ENCODE peak calls at places on chromosome 13, in seven cellular contexts. M is natural killer cell, Y is progenitor cell of endocrine pancreas, G is stomach, X is GM13976, Q is endothelial cell, S is vagina. L is an unnamed sample.
A peak's percentile ranks its signal among the peaks of the same experiment; 100 is the strongest.

GRCh38 chr13:53782400-53783030 is 753.9 kb downstream of the OLFM4 start:
- DNase-seq in M (no peak), Y (peak; percentile 11), G (peak; percentile 32), X (peak; percentile 46), Q (peak; percentile 24), S (no peak), L (peak; percentile 38)

GRCh38 chr13:28423010-28423409 is 71.9 kb downstream of the FLT1 start:
- DNase-seq in M (peak; percentile 41), Y (no peak), G (no peak), X (no peak), Q (no peak), S (no peak), L (no peak)

GRCh38 chr13:101739382-101740178 is 287.1 kb downstream of the ITGBL1 start:
- DNase-seq in M (no peak), Y (no peak), G (no peak), X (no peak), Q (no peak), S (no peak), L (no peak)

GRCh38 chr13:34901577-34901976 is 40.5 kb upstream of the NBEA start:
- DNase-seq in M (no peak), Y (no peak), G (no peak), X (no peak), Q (no peak), S (no peak), L (no peak)

GRCh38 chr13:56351041-56351440 is 789.7 kb upstream of the PRR20A start:
- DNase-seq in M (no peak), Y (no peak), G (no peak), X (no peak), Q (no peak), S (no peak), L (no peak)

GRCh38 chr13:38496956-38497355 is 147.3 kb downstream of the UFM1 start:
- DNase-seq in M (no peak), Y (no peak), G (no peak), X (no peak), Q (no peak), S (no peak), L (no peak)

GRCh38 chr13:51549593-51549992 is 34.7 kb upstream of the WDFY2 start:
- DNase-seq in M (no peak), Y (no peak), G (no peak), X (no peak), Q (no peak), S (no peak), L (no peak)

GRCh38 chr13:101150998-101151397 is 265.3 kb downstream of the NALCN start:
- DNase-seq in M (no peak), Y (no peak), G (no peak), X (no peak), Q (no peak), S (no peak), L (no peak)

DNA sequence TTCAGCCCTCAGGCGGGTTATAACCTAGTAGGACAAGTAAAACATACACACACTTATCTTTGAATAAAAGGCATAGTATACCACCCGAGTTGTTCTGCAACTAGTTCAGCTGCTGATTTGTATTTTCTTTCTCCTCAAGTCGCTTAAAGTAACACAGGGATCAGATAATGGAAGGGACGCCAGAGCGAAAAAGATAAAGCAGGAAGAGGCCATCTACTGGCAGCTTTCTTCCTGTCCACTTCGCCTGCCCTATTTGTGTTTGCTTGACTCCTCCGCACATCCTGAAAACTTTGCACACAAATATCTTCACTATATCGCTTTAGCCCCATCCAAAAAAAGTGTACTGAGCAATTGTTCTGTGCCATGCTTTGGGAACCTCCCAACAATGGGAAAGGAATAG is 238.0 kb upstream of the SOX21 start:
- DNase-seq in M (no peak), Y (no peak), G (no peak), X (no peak), Q (peak; percentile 6), S (no peak), L (no peak)
- TF ChIP-seq CTCF in M (no peak), Y (no peak), G (no peak), X (no peak), Q (no peak), S (no peak), L (peak; percentile 27)

GRCh38 chr13:70842062-70842644 is 733.9 kb upstream of the KLHL1 start:
- DNase-seq in M (no peak), Y (no peak), G (no peak), X (no peak), Q (no peak), S (no peak), L (no peak)
- TF ChIP-seq CTCF in M (no peak), Y (no peak), G (no peak), X (no peak), Q (no peak), S (no peak), L (no peak)

GRCh38 chr13:44920013-44920412 is 69.3 kb downstream of the NUFIP1 start:
- DNase-seq in M (no peak), Y (no peak), G (no peak), X (no peak), Q (no peak), S (no peak), L (no peak)
- TF ChIP-seq CTCF in M (no peak), Y (no peak), G (no peak), X (no peak), Q (no peak), S (no peak), L (no peak)

GRCh38 chr13:112443191-112444000 is 67.2 kb downstream of the SPACA7 start:
- DNase-seq in M (peak; percentile 11), Y (no peak), G (peak; percentile 25), X (no peak), Q (peak; percentile 64), S (peak; percentile 93), L (no peak)
- TF ChIP-seq CTCF in M (no peak), Y (no peak), G (no peak), X (peak; percentile 33), Q (no peak), S (no peak), L (no peak)

GRCh38 chr13:109869312-109870237 is 83.2 kb upstream of the IRS2 start:
- DNase-seq in M (no peak), Y (no peak), G (peak; percentile 75), X (no peak), Q (no peak), S (peak; percentile 88), L (peak; percentile 22)
- TF ChIP-seq CTCF in M (no peak), Y (no peak), G (no peak), X (no peak), Q (no peak), S (no peak), L (peak; percentile 28)

GRCh38 chr13:47463002-47463401 is 538.1 kb downstream of the SUCLA2 start:
- DNase-seq in M (no peak), Y (no peak), G (no peak), X (no peak), Q (no peak), S (no peak), L (no peak)

GRCh38 chr13:47463726-47464125 is 537.3 kb downstream of the SUCLA2 start:
- DNase-seq in M (no peak), Y (no peak), G (no peak), X (no peak), Q (no peak), S (no peak), L (no peak)

GRCh38 chr13:47457631-47458030 is 543.4 kb downstream of the SUCLA2 start:
- DNase-seq in M (no peak), Y (no peak), G (no peak), X (no peak), Q (no peak), S (no peak), L (no peak)

GRCh38 chr13:47455581-47455980 is 545.5 kb downstream of the SUCLA2 start:
- DNase-seq in M (no peak), Y (no peak), G (no peak), X (no peak), Q (no peak), S (no peak), L (no peak)

DNA sequence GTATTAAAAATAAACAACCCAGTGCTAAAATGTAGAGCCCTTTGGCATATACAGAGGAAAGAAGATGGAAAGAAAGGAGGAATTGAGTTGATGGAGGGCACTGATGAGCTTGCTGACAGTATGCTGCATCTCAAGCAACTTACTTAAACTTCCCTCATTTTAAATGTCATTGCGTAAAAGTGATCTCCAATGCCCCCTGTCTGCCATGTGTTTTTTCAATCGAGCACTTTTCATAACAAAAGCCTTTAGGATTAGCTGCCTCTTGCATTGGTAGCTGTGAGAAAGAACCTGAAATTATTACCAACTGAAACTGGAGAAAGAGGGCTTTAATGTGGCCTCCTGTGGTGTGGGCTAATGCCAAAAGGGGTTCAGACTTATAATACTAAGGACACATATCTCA is 541.6 kb downstream of the SUCLA2 start:
- DNase-seq in M (no peak), Y (no peak), G (no peak), X (no peak), Q (no peak), S (no peak), L (no peak)
- TF ChIP-seq CTCF in M (no peak), Y (peak; percentile 22), G (no peak), X (peak; percentile 24), Q (no peak), S (peak; percentile 9), L (no peak)

DNA sequence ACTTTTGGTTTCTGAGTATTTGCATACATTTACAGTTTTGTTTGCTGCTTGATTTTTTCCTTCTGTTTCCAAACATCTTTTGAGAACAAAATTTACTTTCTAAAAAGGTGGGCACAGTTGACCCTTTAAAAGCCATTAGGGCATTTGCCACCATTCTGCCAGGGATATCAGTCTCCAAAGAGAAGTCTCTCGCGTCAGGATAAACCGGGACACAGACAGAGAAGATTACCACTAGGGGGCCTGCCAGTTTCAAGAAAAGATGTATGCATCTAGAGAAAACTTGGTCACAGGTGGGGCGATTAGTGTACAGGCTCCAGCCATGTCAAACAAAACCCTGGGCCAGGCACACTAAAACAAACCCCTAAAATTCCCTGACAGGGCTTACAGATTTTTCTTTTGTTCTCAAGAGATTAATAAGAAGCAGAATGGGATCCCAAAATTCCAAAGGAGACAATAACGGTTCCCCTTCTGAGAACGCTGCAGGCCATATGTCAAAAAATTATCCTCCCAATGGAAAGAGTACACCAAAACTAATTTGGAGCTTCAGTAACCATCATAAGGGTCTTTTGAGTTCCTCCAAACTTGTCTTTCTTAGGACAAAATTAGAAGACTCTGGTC is 10.7 kb upstream of the PABPC3 start:
- DNase-seq in M (no peak), Y (no peak), G (peak; percentile 29), X (peak; percentile 63), Q (peak; percentile 50), S (no peak), L (peak; percentile 72)
- TF ChIP-seq CTCF in M (peak; percentile 22), Y (peak; percentile 56), G (peak; percentile 21), X (peak; percentile 62), Q (peak; percentile 63), S (no peak), L (peak; percentile 86)

GRCh38 chr13:58712191-58712590 is 1080.6 kb downstream of the PCDH17 start:
- DNase-seq in M (no peak), Y (no peak), G (no peak), X (no peak), Q (no peak), S (no peak), L (no peak)
- TF ChIP-seq CTCF in M (no peak), Y (no peak), G (no peak), X (no peak), Q (no peak), S (no peak), L (peak; percentile 16)